ENCODE peak calls at places on chromosomes 5 and 9, in eight cellular contexts. One of them, this sample, is unnamed.

GRCh38 chr9:114434878-114435311 is 47.1 kb upstream of the AKNA start:
- DNase-seq in H54: peak; percentile 24
- DNase-seq in germinal center: peak; percentile 41
- DNase-seq in AG08396: peak; percentile 57
- DNase-seq in ACHN: peak; percentile 39
- DNase-seq in GM18507: no peak
- DNase-seq in astrocyte: no peak
- DNase-seq in RCC 7860: peak; percentile 18
- DNase-seq in this sample: peak; percentile 18

GRCh38 chr5:125424374-125424773 is 677.9 kb upstream of the ZNF608 start:
- DNase-seq in H54: no peak
- DNase-seq in germinal center: no peak
- DNase-seq in AG08396: no peak
- DNase-seq in ACHN: no peak
- DNase-seq in GM18507: no peak
- DNase-seq in astrocyte: no peak
- DNase-seq in RCC 7860: no peak
- DNase-seq in this sample: no peak

GRCh38 chr5:149294872-149295829 is 23.5 kb downstream of the AFAP1L1 start:
- DNase-seq in H54: no peak
- DNase-seq in germinal center: no peak
- DNase-seq in AG08396: no peak
- DNase-seq in ACHN: no peak
- DNase-seq in GM18507: no peak
- DNase-seq in astrocyte: no peak
- DNase-seq in RCC 7860: no peak
- DNase-seq in this sample: no peak

GRCh38 chr9:131804826-131805225 is 65.0 kb upstream of the RAPGEF1 start:
- DNase-seq in H54: no peak
- DNase-seq in germinal center: no peak
- DNase-seq in AG08396: no peak
- DNase-seq in ACHN: no peak
- DNase-seq in GM18507: no peak
- DNase-seq in astrocyte: no peak
- DNase-seq in RCC 7860: no peak
- DNase-seq in this sample: no peak

GRCh38 chr9:14207352-14207995 is 106.5 kb downstream of the NFIB start:
- DNase-seq in H54: no peak
- DNase-seq in germinal center: no peak
- DNase-seq in AG08396: no peak
- DNase-seq in ACHN: no peak
- DNase-seq in GM18507: no peak
- DNase-seq in astrocyte: no peak
- DNase-seq in RCC 7860: no peak
- DNase-seq in this sample: no peak

GRCh38 chr9:127734247-127734746 is 797 bp downstream of the TOR2A start:
- DNase-seq in H54: no peak
- DNase-seq in germinal center: no peak
- DNase-seq in AG08396: no peak
- DNase-seq in ACHN: no peak
- DNase-seq in GM18507: no peak
- DNase-seq in astrocyte: no peak
- DNase-seq in RCC 7860: no peak
- DNase-seq in this sample: no peak

GRCh38 chr9:91924090-91924489 is 25.9 kb downstream of the ROR2 start:
- DNase-seq in H54: no peak
- DNase-seq in germinal center: no peak
- DNase-seq in AG08396: no peak
- DNase-seq in ACHN: no peak
- DNase-seq in GM18507: no peak
- DNase-seq in astrocyte: no peak
- DNase-seq in RCC 7860: no peak
- DNase-seq in this sample: no peak

GRCh38 chr9:87256973-87257372 is 240.7 kb upstream of the DAPK1 start:
- DNase-seq in H54: no peak
- DNase-seq in germinal center: no peak
- DNase-seq in AG08396: no peak
- DNase-seq in ACHN: no peak
- DNase-seq in GM18507: no peak
- DNase-seq in astrocyte: no peak
- DNase-seq in RCC 7860: no peak
- DNase-seq in this sample: no peak

GRCh38 chr5:111454198-111454606 is 58.1 kb downstream of the STARD4 start:
- DNase-seq in H54: no peak
- DNase-seq in germinal center: no peak
- DNase-seq in AG08396: no peak
- DNase-seq in ACHN: no peak
- DNase-seq in GM18507: no peak
- DNase-seq in astrocyte: peak; percentile 68
- DNase-seq in RCC 7860: no peak
- DNase-seq in this sample: no peak

GRCh38 chr9:90813011-90813410 is 11.4 kb downstream of the SYK start:
- DNase-seq in H54: no peak
- DNase-seq in germinal center: no peak
- DNase-seq in AG08396: no peak
- DNase-seq in ACHN: no peak
- DNase-seq in GM18507: no peak
- DNase-seq in astrocyte: no peak
- DNase-seq in RCC 7860: no peak
- DNase-seq in this sample: no peak

GRCh38 chr5:81486711-81487110 is 92.8 kb upstream of the ACOT12 start:
- DNase-seq in H54: no peak
- DNase-seq in germinal center: no peak
- DNase-seq in AG08396: no peak
- DNase-seq in ACHN: no peak
- DNase-seq in GM18507: no peak
- DNase-seq in astrocyte: no peak
- DNase-seq in RCC 7860: no peak
- DNase-seq in this sample: no peak

GRCh38 chr5:551406-551805 is 27.2 kb upstream of the SLC9A3 start:
- DNase-seq in H54: no peak
- DNase-seq in germinal center: no peak
- DNase-seq in AG08396: no peak
- DNase-seq in ACHN: no peak
- DNase-seq in GM18507: no peak
- DNase-seq in astrocyte: no peak
- DNase-seq in RCC 7860: no peak
- DNase-seq in this sample: no peak

GRCh38 chr5:153753645-153754432 is 263.4 kb downstream of the GRIA1 start:
- DNase-seq in H54: no peak
- DNase-seq in germinal center: no peak
- DNase-seq in AG08396: no peak
- DNase-seq in ACHN: no peak
- DNase-seq in GM18507: no peak
- DNase-seq in astrocyte: peak; percentile 38
- DNase-seq in RCC 7860: no peak
- DNase-seq in this sample: no peak

GRCh38 chr9:16729656-16730055 is 140.8 kb downstream of the BNC2 start:
- DNase-seq in H54: no peak
- DNase-seq in germinal center: no peak
- DNase-seq in AG08396: no peak
- DNase-seq in ACHN: no peak
- DNase-seq in GM18507: no peak
- DNase-seq in astrocyte: no peak
- DNase-seq in RCC 7860: no peak
- DNase-seq in this sample: no peak

GRCh38 chr5:75049581-75050274 is 2.6 kb downstream of the GCNT4 start:
- DNase-seq in H54: peak; percentile 35
- DNase-seq in germinal center: peak; percentile 46
- DNase-seq in AG08396: peak; percentile 58
- DNase-seq in ACHN: peak; percentile 61
- DNase-seq in GM18507: no peak
- DNase-seq in astrocyte: peak; percentile 23
- DNase-seq in RCC 7860: peak; percentile 19
- DNase-seq in this sample: peak; percentile 52

GRCh38 chr5:1737790-1738405 is 61.7 kb downstream of the MRPL36 start:
- DNase-seq in H54: peak; percentile 69
- DNase-seq in germinal center: peak; percentile 55
- DNase-seq in AG08396: peak; percentile 61
- DNase-seq in ACHN: peak; percentile 11
- DNase-seq in GM18507: peak; percentile 42
- DNase-seq in astrocyte: no peak
- DNase-seq in RCC 7860: peak; percentile 32
- DNase-seq in this sample: peak; percentile 3

GRCh38 chr5:76582252-76583162 is 40.7 kb downstream of the F2RL2 start:
- DNase-seq in H54: no peak
- DNase-seq in germinal center: no peak
- DNase-seq in AG08396: no peak
- DNase-seq in ACHN: no peak
- DNase-seq in GM18507: peak; percentile 11
- DNase-seq in astrocyte: peak; percentile 81
- DNase-seq in RCC 7860: no peak
- DNase-seq in this sample: no peak

GRCh38 chr5:56822961-56823360 is 7.6 kb downstream of the MAP3K1 start:
- DNase-seq in H54: no peak
- DNase-seq in germinal center: no peak
- DNase-seq in AG08396: no peak
- DNase-seq in ACHN: no peak
- DNase-seq in GM18507: no peak
- DNase-seq in astrocyte: no peak
- DNase-seq in RCC 7860: no peak
- DNase-seq in this sample: no peak

GRCh38 chr9:129253820-129254381 is 75.8 kb upstream of the IER5L start:
- DNase-seq in H54: no peak
- DNase-seq in germinal center: no peak
- DNase-seq in AG08396: peak; percentile 57
- DNase-seq in ACHN: no peak
- DNase-seq in GM18507: no peak
- DNase-seq in astrocyte: no peak
- DNase-seq in RCC 7860: no peak
- DNase-seq in this sample: no peak